ENCODE peak calls at places on chromosome 14, in eight cellular contexts. L, B, E, X, A, K, S and F are unnamed samples.
A peak's percentile ranks its signal among the peaks of the same experiment; 100 is the strongest.

GRCh38 chr14:55600784-55601561 is 21.0 kb downstream of the KTN1 start:
- DNase-seq in K (peak; percentile 80), X (no peak), B (peak; percentile 82), A (no peak), S (peak; percentile 57), E (no peak), L (peak; percentile 60), F (no peak)

GRCh38 chr14:53954551-53955233 is 1.9 kb downstream of the BMP4 start:
- DNase-seq in X (no peak), K (peak; percentile 45), S (no peak), A (no peak), B (peak; percentile 8), L (peak; percentile 71), E (no peak), F (no peak)

GRCh38 chr14:38662781-38663180 is 406.9 kb upstream of the CLEC14A start:
- DNase-seq in A (no peak), K (no peak), E (no peak), L (no peak), S (no peak), B (no peak), X (no peak), F (no peak)

GRCh38 chr14:75542585-75543091 is 20.4 kb downstream of the BATF start:
- DNase-seq in B (no peak), K (peak; percentile 26), S (no peak), X (peak; percentile 61), A (peak; percentile 73), E (no peak), L (no peak), F (peak; percentile 46)

GRCh38 chr14:74867673-74868072 is 8.3 kb downstream of the PROX2 start:
- DNase-seq in L (peak; percentile 70), K (peak; percentile 59), X (peak; percentile 29), B (no peak), A (no peak), S (no peak), E (peak; percentile 34), F (no peak)

GRCh38 chr14:27929823-27930347 is 836.7 kb upstream of the FOXG1 start:
- DNase-seq in E (no peak), S (no peak), A (no peak), K (no peak), B (no peak), L (no peak), X (no peak), F (no peak)

GRCh38 chr14:53571990-53572389 is 384.6 kb downstream of the BMP4 start:
- DNase-seq in A (no peak), K (no peak), E (no peak), L (no peak), S (no peak), B (no peak), X (no peak), F (no peak)

GRCh38 chr14:59359451-59360124 is 105.6 kb downstream of the GPR135 start:
- DNase-seq in A (no peak), L (peak; percentile 23), S (no peak), X (no peak), K (peak; percentile 41), B (no peak), E (no peak), F (no peak)

GRCh38 chr14:72517736-72518135 is 376.2 kb downstream of the DPF3 start:
- DNase-seq in A (no peak), S (no peak), B (no peak), L (no peak), X (no peak), E (no peak), K (no peak), F (no peak)

GRCh38 chr14:32366995-32367394 is 37.9 kb downstream of the AKAP6 start:
- DNase-seq in X (no peak), S (no peak), L (no peak), K (peak; percentile 58), A (peak; percentile 25), E (peak; percentile 62), B (no peak), F (no peak)

GRCh38 chr14:79699206-79699605 is 512.1 kb downstream of the DIO2 start:
- DNase-seq in S (no peak), E (no peak), L (no peak), A (no peak), B (no peak), X (no peak), K (no peak), F (no peak)

GRCh38 chr14:96979611-96980074 is 182.5 kb downstream of the VRK1 start:
- DNase-seq in L (no peak), K (no peak), S (no peak), A (no peak), E (no peak), X (no peak), B (no peak), F (no peak)

GRCh38 chr14:104438166-104438887 is 141.2 kb upstream of the C14orf180 start:
- DNase-seq in A (no peak), B (no peak), E (no peak), K (no peak), S (no peak), L (no peak), X (no peak), F (no peak)

GRCh38 chr14:96627811-96628775 is 125.9 kb downstream of the PAPOLA start:
- DNase-seq in A (no peak), L (no peak), X (no peak), S (no peak), B (no peak), E (no peak), K (no peak), F (no peak)

GRCh38 chr14:88882236-88882635 is 57.8 kb downstream of the TTC8 start:
- DNase-seq in S (no peak), B (no peak), X (no peak), E (no peak), L (no peak), A (no peak), K (peak; percentile 59), F (no peak)

GRCh38 chr14:76977793-76978730 is 50.4 kb downstream of the IRF2BPL start:
- DNase-seq in K (peak; percentile 62), X (peak; percentile 87), S (no peak), B (peak; percentile 88), L (no peak), E (no peak), A (peak; percentile 81), F (peak; percentile 37)

GRCh38 chr14:51369814-51370213 is 129.8 kb downstream of the TMX1 start:
- DNase-seq in E (no peak), A (peak; percentile 28), S (no peak), L (no peak), B (no peak), K (no peak), X (no peak), F (no peak)

GRCh38 chr14:103380719-103381377 is 4.4 kb upstream of the MARK3 start:
- DNase-seq in X (no peak), B (no peak), E (no peak), K (no peak), A (no peak), L (no peak), S (no peak), F (no peak)

GRCh38 chr14:49607583-49607982 is 8.8 kb downstream of the LRR1 start:
- DNase-seq in E (no peak), X (no peak), L (no peak), A (no peak), B (no peak), K (no peak), S (no peak), F (no peak)

GRCh38 chr14:106044949-106045596 is 518.7 kb downstream of the TMEM121 start:
- DNase-seq in X (peak; percentile 61), K (no peak), S (no peak), E (no peak), B (peak; percentile 29), L (peak; percentile 47), A (peak; percentile 73), F (no peak)

GRCh38 chr14:101761881-101762529 is 496 bp downstream of the PPP2R5C start:
- DNase-seq in E (peak; percentile 18), B (peak; percentile 18), A (peak; percentile 52), L (peak; percentile 3), K (peak; percentile 2), X (peak; percentile 36), S (no peak), F (peak; percentile 44)